ENCODE peak calls at places on chromosomes 12 and 14, in ten cellular contexts. C, Z, L, N, R, E, V, H, M and P are unnamed samples.

GRCh38 chr12:52907092-52907810 is 2.4 kb upstream of the KRT8 start:
- DNase-seq in R (no peak), V (peak), L (no peak), E (peak), Z (no peak), N (no peak), H (peak), M (peak), C (no peak), P (peak)

GRCh38 chr14:35341454-35342159 is 49.4 kb downstream of the PSMA6 start:
- DNase-seq in H (peak), Z (peak), E (peak), L (no peak), R (peak), M (peak), V (peak), C (peak), N (peak), P (peak)

GRCh38 chr12:53229454-53229853 is 2.6 kb downstream of the RARG start:
- DNase-seq in H (no peak), V (no peak), C (no peak), R (no peak), L (no peak), E (no peak), N (no peak), Z (no peak), M (no peak), P (peak)

GRCh38 chr14:59347915-59348314 is 117.3 kb downstream of the GPR135 start:
- DNase-seq in M (no peak), N (no peak), E (no peak), C (no peak), R (no peak), L (no peak), H (no peak), V (no peak), Z (no peak), P (no peak)

GRCh38 chr12:94078138-94078723 is 70.1 kb upstream of the PLXNC1 start:
- DNase-seq in L (no peak), H (no peak), V (no peak), E (no peak), M (no peak), N (no peak), R (no peak), Z (no peak), C (no peak), P (no peak)

GRCh38 chr14:74511966-74512365 is 18.4 kb downstream of the ISCA2 start:
- DNase-seq in V (no peak), Z (no peak), L (no peak), C (no peak), R (peak), N (no peak), H (no peak), M (no peak), E (no peak), P (peak)

GRCh38 chr12:131916306-131917138 is 12.6 kb upstream of the PUS1 start:
- DNase-seq in C (no peak), V (no peak), N (no peak), R (no peak), E (no peak), Z (no peak), L (no peak), M (no peak), H (no peak), P (no peak)

GRCh38 chr14:89276424-89276975 is 140.5 kb downstream of the FOXN3 start:
- DNase-seq in Z (peak), E (peak), N (no peak), M (no peak), C (no peak), V (no peak), H (no peak), R (no peak), L (peak), P (no peak)

GRCh38 chr12:19131020-19131431 is 1.5 kb downstream of the PLEKHA5 start:
- DNase-seq in Z (peak), R (no peak), E (peak), M (peak), N (no peak), H (no peak), L (no peak), V (peak), C (no peak), P (peak)

GRCh38 chr14:93938766-93939303 is 11.7 kb downstream of the FAM181A start:
- DNase-seq in V (peak), R (no peak), H (no peak), M (no peak), C (no peak), Z (no peak), L (no peak), E (no peak), N (no peak), P (no peak)

GRCh38 chr12:12533238-12533829 is 29.3 kb downstream of the DUSP16 start:
- DNase-seq in C (no peak), R (no peak), H (peak), Z (no peak), M (peak), E (no peak), L (no peak), N (no peak), V (no peak), P (no peak)

GRCh38 chr12:78929075-78929418 is 64.5 kb downstream of the SYT1 start:
- DNase-seq in H (no peak), E (no peak), N (no peak), V (no peak), C (no peak), Z (no peak), M (no peak), L (no peak), R (no peak), P (no peak)

GRCh38 chr14:55715889-55716288 is 135.9 kb downstream of the KTN1 start:
- DNase-seq in H (peak), M (no peak), L (no peak), C (no peak), E (peak), R (peak), Z (no peak), V (no peak), N (no peak), P (no peak)

GRCh38 chr12:25771062-25771461 is 187.4 kb upstream of the RASSF8 start:
- DNase-seq in C (no peak), H (no peak), E (no peak), L (no peak), N (no peak), Z (no peak), M (no peak), R (no peak), V (no peak), P (no peak)

GRCh38 chr12:80282761-80283160 is 161.3 kb upstream of the PTPRQ start:
- DNase-seq in E (no peak), R (no peak), V (no peak), C (no peak), L (no peak), M (no peak), H (no peak), N (no peak), Z (no peak), P (no peak)

GRCh38 chr12:69688021-69688420 is 11.1 kb downstream of the BEST3 start:
- DNase-seq in C (no peak), E (peak), Z (peak), V (no peak), L (no peak), M (no peak), R (no peak), N (no peak), H (no peak), P (no peak)

GRCh38 chr14:25259470-25259869 is 209.5 kb upstream of the STXBP6 start:
- DNase-seq in L (no peak), E (no peak), M (no peak), Z (no peak), N (no peak), H (no peak), R (no peak), C (no peak), V (no peak), P (no peak)

GRCh38 chr12:95551305-95551704 is at the start of gene USP44:
- DNase-seq in Z (no peak), M (no peak), N (no peak), H (no peak), E (no peak), R (no peak), L (no peak), V (peak), C (no peak), P (peak)

GRCh38 chr14:21940887-21941855 is 267.6 kb upstream of the OR4E1 start:
- DNase-seq in N (no peak), V (peak), C (no peak), L (no peak), Z (peak), R (no peak), H (no peak), M (no peak), E (peak), P (peak)